ENCODE peak calls at places on chromosome 21, in four cellular contexts. R is GM23338, Y is tibial artery, K is A549. J is an unnamed sample.

GRCh38 chr21:36796070-36796469 is 97.2 kb downstream of the SIM2 start:
- DNase-seq in K (no peak), Y (no peak), R (no peak), J (no peak)

GRCh38 chr21:39961251-39961650 is 94.0 kb downstream of the PCP4 start:
- DNase-seq in R (no peak), Y (no peak), K (no peak), J (no peak)

GRCh38 chr21:26624983-26625519 is 52.0 kb upstream of the CYYR1 start:
- DNase-seq in K (no peak), R (no peak), Y (no peak), J (no peak)

GRCh38 chr21:46227811-46228344 is 696 bp downstream of the LSS start:
- DNase-seq in K (no peak), Y (no peak), R (peak; percentile 24), J (no peak)

GRCh38 chr21:42764443-42764760 is 111.0 kb downstream of the PDE9A start:
- DNase-seq in K (no peak), Y (no peak), R (no peak), J (no peak)

GRCh38 chr21:41431788-41432548 is 5.9 kb downstream of the MX1 start:
- DNase-seq in K (no peak), Y (peak; percentile 43), R (no peak), J (no peak)

GRCh38 chr21:41801256-41801655 is 34.4 kb upstream of the RIPK4 start:
- DNase-seq in K (no peak), R (no peak), Y (no peak), J (no peak)

GRCh38 chr21:21968810-21969588 is 970.8 kb downstream of the NCAM2 start:
- DNase-seq in Y (no peak), R (no peak), K (no peak), J (no peak)

GRCh38 chr21:33975548-33976081 is 60.0 kb upstream of the ATP5PO start:
- DNase-seq in K (peak; percentile 6), Y (no peak), R (no peak), J (no peak)

GRCh38 chr21:25179116-25179515 is 428.2 kb downstream of the MRPL39 start:
- DNase-seq in Y (no peak), R (no peak), K (no peak), J (peak; percentile 53)

GRCh38 chr21:25171438-25171837 is 435.8 kb downstream of the MRPL39 start:
- DNase-seq in K (no peak), Y (no peak), R (no peak), J (peak; percentile 36)

GRCh38 chr21:25175938-25176337 is 431.3 kb downstream of the MRPL39 start:
- DNase-seq in Y (no peak), R (no peak), K (no peak), J (no peak)

DNA sequence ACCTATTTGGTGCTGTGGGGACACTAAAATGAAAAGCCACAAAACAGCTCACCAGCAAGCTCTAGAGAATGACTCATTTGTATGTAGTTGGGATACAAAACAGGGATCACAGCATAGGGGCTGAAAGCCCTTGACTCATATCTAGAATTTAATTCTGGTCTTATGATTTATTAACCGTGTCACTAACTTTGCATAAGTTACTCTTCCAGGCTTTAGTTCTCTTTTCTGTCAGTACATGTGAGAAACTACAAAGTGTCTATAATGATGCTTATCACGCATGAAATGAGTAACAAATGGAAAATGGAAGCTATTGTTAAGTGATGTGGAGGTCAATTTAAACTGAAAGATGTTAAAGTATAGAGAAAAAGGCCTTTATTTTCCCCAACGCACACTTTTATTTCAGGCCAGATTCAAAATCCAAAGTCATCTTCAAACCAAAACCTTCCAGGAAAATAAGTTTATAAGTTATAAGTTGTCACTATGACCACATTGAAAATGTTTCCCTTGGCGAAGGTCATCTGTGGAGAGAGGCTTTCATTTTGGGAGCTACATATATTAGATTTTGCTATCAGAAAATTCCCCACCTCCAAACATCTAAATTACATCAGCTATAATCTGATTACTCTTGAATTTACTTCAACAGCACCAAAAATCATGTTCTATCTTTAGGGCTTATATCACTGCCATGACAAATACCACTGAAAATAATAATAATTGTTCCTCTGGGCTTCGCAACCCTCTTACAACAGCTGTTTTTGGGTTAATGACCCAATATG is 430.5 kb downstream of the MRPL39 start:
- DNase-seq in R (no peak), Y (no peak), K (no peak), J (no peak)
- H3K4me3 ChIP-seq in R (no peak overlapping the region), Y (no peak overlapping the region), K (no peak overlapping the region), J (no peak overlapping the region)

DNA sequence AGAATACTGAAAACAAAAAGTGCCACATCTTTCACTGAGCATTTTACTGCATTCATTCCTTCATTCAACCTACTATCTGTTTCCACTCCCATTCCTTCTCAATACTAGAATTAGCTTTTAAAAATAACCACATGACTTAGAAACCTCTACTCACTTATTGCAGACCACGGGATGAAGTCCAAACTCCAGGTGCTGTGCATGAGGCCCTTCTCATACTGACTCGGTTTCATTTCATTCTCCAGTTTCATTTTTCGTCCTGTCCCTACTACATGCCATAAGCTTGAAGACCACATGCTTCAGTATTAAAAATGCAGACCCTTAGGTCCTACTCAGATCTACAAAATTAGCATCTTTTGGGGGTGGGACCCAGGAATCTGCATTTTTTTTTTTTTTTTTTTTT is 2.3 kb upstream of the BACH1 start:
- DNase-seq in R (no peak), Y (no peak), K (no peak), J (no peak)
- H3K4me1 ChIP-seq in R (peaks cover 10% of the 10 kb centered on the region), Y (no peaks in the 10 kb centered on the region), K (peaks cover 18% of the 10 kb centered on the region), J (peaks cover 10% of the 10 kb centered on the region)

GRCh38 chr21:24424786-24425185 is 1182.5 kb downstream of the MRPL39 start:
- DNase-seq in Y (no peak), R (no peak), K (no peak), J (no peak)
- H3K27ac ChIP-seq in Y (no peak overlapping the region), R (no peak overlapping the region), K (no peak overlapping the region), J (no peak overlapping the region)

DNA sequence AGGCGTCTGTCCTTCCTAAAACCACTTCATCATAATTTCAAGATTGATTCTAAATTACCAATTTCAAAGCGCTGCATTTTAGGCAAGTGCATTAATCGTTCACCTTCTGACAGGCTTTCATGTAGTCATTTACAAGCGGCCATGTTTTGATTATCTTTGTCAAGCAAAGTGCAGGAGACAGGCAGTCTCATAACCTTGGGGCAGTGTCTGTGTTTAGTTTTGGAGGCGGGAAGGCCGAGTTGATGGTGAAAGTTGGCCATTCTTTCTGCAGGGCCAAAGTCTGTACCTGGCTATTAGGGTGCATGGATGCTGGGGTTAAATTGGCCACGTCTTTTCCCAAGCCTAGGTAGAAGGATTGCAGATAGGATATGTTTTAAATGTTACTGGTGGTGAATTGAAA is 2.9 kb downstream of the AGPAT3 start:
- DNase-seq in Y (no peak), K (no peak), R (no peak), J (no peak)
- H3K4me3 ChIP-seq in Y (no peak overlapping the region), K (no peak overlapping the region), R (no peak overlapping the region), J (no peak overlapping the region)

GRCh38 chr21:44987301-44987885 is 47.6 kb downstream of the SLX9 start:
- DNase-seq in K (no peak), Y (peak; percentile 64), R (no peak), J (no peak)
- H3K4me1 ChIP-seq in K (peaks cover 8% of the 10 kb centered on the region), Y (no peaks in the 10 kb centered on the region), R (no peaks in the 10 kb centered on the region), J (peaks cover 27% of the 10 kb centered on the region)

GRCh38 chr21:16125274-16125673 is 395.5 kb downstream of the USP25 start:
- DNase-seq in K (no peak), R (no peak), Y (no peak), J (no peak)
- H3K27ac ChIP-seq in K (peak overlapping the region; percentile 41), R (no peak overlapping the region), Y (no peak overlapping the region), J (no peak overlapping the region)

GRCh38 chr21:38766987-38767722 is 38.6 kb upstream of the ETS2 start:
- DNase-seq in K (no peak), R (no peak), Y (no peak), J (no peak)
- H3K4me3 ChIP-seq in K (no peak overlapping the region), R (no peak overlapping the region), Y (no peak overlapping the region), J (no peak overlapping the region)